ENCODE peak calls at places on chromosome 13, in five cellular contexts. Z, S, C, Y and I are unnamed samples.

GRCh38 chr13:101230271-101230890 is 185.9 kb downstream of the NALCN start:
- DNase-seq in Z (no peak), S (no peak), C (no peak), Y (no peak), I (no peak)

GRCh38 chr13:55673910-55674309 is 1466.8 kb upstream of the PRR20A start:
- DNase-seq in Z (no peak), S (no peak), C (no peak), Y (no peak), I (no peak)

GRCh38 chr13:44819245-44819644 is 170.0 kb downstream of the NUFIP1 start:
- DNase-seq in Z (peak), S (no peak), C (no peak), Y (peak), I (no peak)

GRCh38 chr13:112069063-112069726 is 2.2 kb downstream of the SOX1 start:
- DNase-seq in Z (no peak), S (no peak), C (no peak), Y (no peak), I (no peak)

GRCh38 chr13:41470187-41470586 is 12.8 kb downstream of the RGCC start:
- DNase-seq in Z (no peak), S (no peak), C (no peak), Y (no peak), I (no peak)

GRCh38 chr13:99377641-99378040 is 70.4 kb upstream of the GPR183 start:
- DNase-seq in Z (no peak), S (no peak), C (no peak), Y (no peak), I (peak)

GRCh38 chr13:33752631-33753030 is 65.3 kb upstream of the RFC3 start:
- DNase-seq in Z (no peak), S (no peak), C (no peak), Y (no peak), I (no peak)

GRCh38 chr13:50129065-50129922 is 114.0 kb downstream of the KCNRG start:
- DNase-seq in Z (no peak), S (no peak), C (no peak), Y (peak), I (no peak)

GRCh38 chr13:113639661-113640262 is 18.2 kb downstream of the ATP4B start:
- DNase-seq in Z (no peak), S (peak), C (no peak), Y (no peak), I (no peak)

GRCh38 chr13:112588490-112589297 is 741 bp upstream of the TUBGCP3 start:
- DNase-seq in Z (no peak), S (no peak), C (peak), Y (no peak), I (no peak)

GRCh38 chr13:113547248-113547971 is 37.1 kb upstream of the TFDP1 start:
- DNase-seq in Z (no peak), S (peak), C (no peak), Y (peak), I (no peak)

GRCh38 chr13:113771709-113772331 is 12.8 kb downstream of the TMEM255B start:
- DNase-seq in Z (peak), S (no peak), C (no peak), Y (peak), I (no peak)

GRCh38 chr13:28820099-28821051 is at the start of gene MTUS2:
- DNase-seq in Z (no peak), S (no peak), C (no peak), Y (no peak), I (no peak)

GRCh38 chr13:106318941-106319411 is 216.5 kb downstream of the EFNB2 start:
- DNase-seq in Z (peak), S (no peak), C (no peak), Y (peak), I (no peak)

GRCh38 chr13:54241719-54242118 is 1213.1 kb downstream of the OLFM4 start:
- DNase-seq in Z (no peak), S (no peak), C (no peak), Y (no peak), I (no peak)

GRCh38 chr13:25981060-25981459 is 70.8 kb downstream of the SHISA2 start:
- DNase-seq in Z (no peak), S (no peak), C (no peak), Y (no peak), I (no peak)

DNA sequence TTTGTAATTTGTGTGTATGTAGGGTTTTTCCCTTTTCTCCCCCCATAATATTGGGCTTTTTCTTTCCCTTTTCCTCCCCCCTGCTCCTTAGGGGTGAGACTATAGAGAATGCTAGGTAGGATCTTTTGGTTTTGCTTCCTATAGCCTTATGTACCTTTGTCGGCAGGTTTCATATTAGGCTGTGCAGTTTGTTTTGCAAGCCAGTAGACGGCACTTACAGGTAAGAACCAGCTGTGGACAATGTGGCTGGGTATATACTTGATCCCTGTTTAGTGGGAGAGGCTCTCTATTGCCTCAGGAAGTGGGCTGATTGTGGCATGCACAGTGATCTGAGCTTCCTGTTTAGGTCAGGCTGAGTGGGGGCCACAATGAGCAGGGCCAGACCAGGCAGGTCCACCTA is 359.2 kb upstream of the OBI1 start:
- DNase-seq in Z (no peak), S (no peak), C (no peak), Y (no peak), I (no peak)
- TF ChIP-seq CTCF in Z (peak), S (no peak), C (peak), Y (no peak), I (no peak)

DNA sequence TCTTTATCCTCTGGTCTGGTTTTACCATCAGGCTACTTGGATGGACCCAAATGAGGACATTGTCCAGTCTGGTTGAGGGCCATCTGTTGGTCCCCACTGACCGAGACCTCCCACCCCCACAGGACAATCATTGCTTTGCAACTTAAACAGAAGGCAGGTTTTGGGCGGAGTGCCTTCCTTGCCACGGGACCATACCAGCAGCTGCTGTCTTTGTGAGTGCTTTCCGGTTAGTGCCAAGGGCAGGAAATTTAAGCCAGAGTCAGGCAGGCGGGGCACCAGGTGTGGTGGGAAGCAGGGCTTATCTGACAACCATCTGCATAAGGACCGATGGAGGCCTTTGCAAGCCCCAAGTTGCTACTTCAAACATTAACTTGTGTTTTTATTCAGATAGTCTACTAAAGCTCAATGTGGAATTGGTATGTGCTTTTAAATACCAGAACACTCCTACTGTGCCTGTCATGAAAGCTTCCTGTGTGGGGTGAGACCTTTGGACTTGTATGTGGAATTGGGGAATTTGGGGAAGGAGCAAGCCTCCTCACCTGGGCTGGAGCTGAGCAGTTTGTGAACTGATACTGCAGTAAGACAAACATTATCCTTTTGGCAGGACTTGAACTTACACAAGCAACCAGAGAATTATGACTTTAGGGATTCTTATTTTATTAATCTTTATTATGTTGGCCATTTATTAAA is 39.3 kb upstream of the UBE2L5 start:
- DNase-seq in Z (no peak), S (no peak), C (peak), Y (no peak), I (no peak)
- H3K27ac ChIP-seq in Z (no peak), S (no peak), C (peak), Y (no peak), I (no peak)

GRCh38 chr13:109785141-109785891 is 1.1 kb downstream of the IRS2 start:
- DNase-seq in Z (peak), S (peak), C (no peak), Y (peak), I (peak)
- TF ChIP-seq CTCF in Z (no peak), S (no peak), C (no peak), Y (no peak), I (no peak)

GRCh38 chr13:94346261-94347019 is 133.0 kb downstream of the DCT start:
- DNase-seq in Z (no peak), S (no peak), C (no peak), Y (no peak), I (no peak)

GRCh38 chr13:94351292-94352000 is 128.0 kb downstream of the DCT start:
- DNase-seq in Z (peak), S (no peak), C (no peak), Y (peak), I (no peak)

DNA sequence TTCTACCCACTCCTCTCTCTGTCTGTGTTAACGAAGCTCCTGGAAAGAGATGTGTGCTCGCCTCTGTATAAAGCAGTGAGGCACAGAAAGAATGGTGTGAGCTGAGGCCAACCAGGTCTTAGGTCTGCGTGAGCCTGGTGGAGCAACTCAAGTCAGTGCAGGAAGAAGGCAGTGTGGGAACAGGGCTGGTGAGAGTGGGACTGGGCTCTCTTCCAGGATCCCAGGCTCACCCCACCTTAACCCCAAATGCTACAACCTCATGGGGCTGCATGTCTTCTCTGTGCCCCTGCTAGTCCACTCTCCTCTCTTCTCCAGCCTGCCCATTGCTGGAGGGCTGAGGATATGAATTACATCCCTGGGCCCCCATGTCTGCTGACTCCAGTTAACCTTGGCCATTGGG is 127.4 kb downstream of the DCT start:
- DNase-seq in Z (no peak), S (no peak), C (no peak), Y (peak), I (no peak)
- H3K27ac ChIP-seq in Z (no peak), S (no peak), C (no peak), Y (no peak), I (no peak)